ENCODE peak calls at places on chromosomes 11 and 22, in six cellular contexts. One of them, this sample, is unnamed.

GRCh38 chr11:35390737-35391682 is 28.3 kb downstream of the SLC1A2 start:
- DNase-seq in HCT116: no peak
- DNase-seq in GM23248: peak; percentile 89
- DNase-seq in MM.1S: no peak
- DNase-seq in SK-N-SH: no peak
- DNase-seq in PC-3: peak; percentile 92
- DNase-seq in this sample: peak; percentile 71

GRCh38 chr11:101508370-101508769 is 75.4 kb downstream of the TRPC6 start:
- DNase-seq in HCT116: no peak
- DNase-seq in MM.1S: no peak
- DNase-seq in SK-N-SH: no peak
- DNase-seq in PC-3: no peak
- DNase-seq in GM23248: no peak
- DNase-seq in this sample: no peak

GRCh38 chr11:86116996-86117705 is 48.3 kb upstream of the PICALM start:
- DNase-seq in MM.1S: no peak
- DNase-seq in SK-N-SH: no peak
- DNase-seq in HCT116: no peak
- DNase-seq in GM23248: peak; percentile 78
- DNase-seq in PC-3: peak; percentile 73
- DNase-seq in this sample: no peak

GRCh38 chr11:109586789-109587188 is 164.8 kb downstream of the C11orf87 start:
- DNase-seq in HCT116: no peak
- DNase-seq in SK-N-SH: no peak
- DNase-seq in PC-3: no peak
- DNase-seq in GM23248: no peak
- DNase-seq in MM.1S: no peak
- DNase-seq in this sample: no peak

GRCh38 chr22:49429066-49429465 is 398.6 kb downstream of the BRD1 start:
- DNase-seq in SK-N-SH: no peak
- DNase-seq in PC-3: no peak
- DNase-seq in MM.1S: no peak
- DNase-seq in HCT116: no peak
- DNase-seq in GM23248: no peak
- DNase-seq in this sample: no peak

GRCh38 chr22:17130199-17130598 is 9.0 kb upstream of the TMEM121B start:
- DNase-seq in HCT116: no peak
- DNase-seq in GM23248: peak; percentile 26
- DNase-seq in MM.1S: no peak
- DNase-seq in SK-N-SH: no peak
- DNase-seq in PC-3: no peak
- DNase-seq in this sample: no peak

GRCh38 chr22:46701262-46701661 is 36.8 kb downstream of the CERK start:
- DNase-seq in GM23248: no peak
- DNase-seq in PC-3: no peak
- DNase-seq in HCT116: no peak
- DNase-seq in SK-N-SH: peak; percentile 17
- DNase-seq in MM.1S: no peak
- DNase-seq in this sample: no peak

GRCh38 chr11:65862191-65862735 is 2.0 kb downstream of the MUS81 start:
- DNase-seq in PC-3: no peak
- DNase-seq in GM23248: no peak
- DNase-seq in MM.1S: no peak
- DNase-seq in SK-N-SH: no peak
- DNase-seq in HCT116: no peak
- DNase-seq in this sample: no peak

GRCh38 chr11:65444314-65445051 is 21.9 kb downstream of the NEAT1 start:
- DNase-seq in HCT116: no peak
- DNase-seq in GM23248: peak; percentile 50
- DNase-seq in SK-N-SH: no peak
- DNase-seq in PC-3: peak; percentile 3
- DNase-seq in MM.1S: no peak
- DNase-seq in this sample: peak; percentile 39

GRCh38 chr11:83063073-83063754 is 8.5 kb downstream of the RAB30 start:
- DNase-seq in SK-N-SH: no peak
- DNase-seq in PC-3: peak; percentile 36
- DNase-seq in MM.1S: peak; percentile 78
- DNase-seq in HCT116: no peak
- DNase-seq in GM23248: peak; percentile 68
- DNase-seq in this sample: peak; percentile 98

GRCh38 chr11:1223346-1224108 is 661 bp downstream of the MUC5B start:
- DNase-seq in GM23248: no peak
- DNase-seq in HCT116: no peak
- DNase-seq in MM.1S: no peak
- DNase-seq in SK-N-SH: peak; percentile 26
- DNase-seq in PC-3: peak; percentile 35
- DNase-seq in this sample: no peak

GRCh38 chr11:15918212-15918611 is 438.1 kb downstream of the SOX6 start:
- DNase-seq in GM23248: no peak
- DNase-seq in PC-3: no peak
- DNase-seq in HCT116: no peak
- DNase-seq in SK-N-SH: no peak
- DNase-seq in MM.1S: no peak
- DNase-seq in this sample: no peak

GRCh38 chr11:10303558-10304363 is 1.1 kb upstream of the ADM start:
- DNase-seq in PC-3: peak; percentile 67
- DNase-seq in HCT116: no peak
- DNase-seq in MM.1S: peak; percentile 59
- DNase-seq in GM23248: peak; percentile 85
- DNase-seq in SK-N-SH: peak; percentile 30
- DNase-seq in this sample: no peak

GRCh38 chr22:44242946-44243724 is 62.4 kb downstream of the PARVG start:
- DNase-seq in GM23248: no peak
- DNase-seq in PC-3: no peak
- DNase-seq in SK-N-SH: no peak
- DNase-seq in MM.1S: no peak
- DNase-seq in HCT116: no peak
- DNase-seq in this sample: no peak

GRCh38 chr22:26847046-26847445 is 189.7 kb downstream of the MIAT start:
- DNase-seq in GM23248: no peak
- DNase-seq in MM.1S: no peak
- DNase-seq in HCT116: no peak
- DNase-seq in SK-N-SH: no peak
- DNase-seq in PC-3: no peak
- DNase-seq in this sample: no peak

GRCh38 chr11:67280341-67280790 is 8.7 kb upstream of the ANKRD13D start:
- DNase-seq in PC-3: no peak
- DNase-seq in GM23248: no peak
- DNase-seq in MM.1S: no peak
- DNase-seq in SK-N-SH: no peak
- DNase-seq in HCT116: no peak
- DNase-seq in this sample: no peak

GRCh38 chr11:12506502-12506921 is 129.1 kb downstream of the PARVA start:
- DNase-seq in HCT116: no peak
- DNase-seq in GM23248: peak; percentile 73
- DNase-seq in MM.1S: no peak
- DNase-seq in SK-N-SH: peak; percentile 42
- DNase-seq in PC-3: no peak
- DNase-seq in this sample: no peak

GRCh38 chr11:72876147-72876546 is 61.9 kb downstream of the ATG16L2 start:
- DNase-seq in PC-3: no peak
- DNase-seq in HCT116: no peak
- DNase-seq in MM.1S: no peak
- DNase-seq in GM23248: no peak
- DNase-seq in SK-N-SH: no peak
- DNase-seq in this sample: no peak

GRCh38 chr11:109519253-109519652 is 97.3 kb downstream of the C11orf87 start:
- DNase-seq in HCT116: no peak
- DNase-seq in SK-N-SH: no peak
- DNase-seq in PC-3: no peak
- DNase-seq in GM23248: no peak
- DNase-seq in MM.1S: no peak
- DNase-seq in this sample: no peak

DNA sequence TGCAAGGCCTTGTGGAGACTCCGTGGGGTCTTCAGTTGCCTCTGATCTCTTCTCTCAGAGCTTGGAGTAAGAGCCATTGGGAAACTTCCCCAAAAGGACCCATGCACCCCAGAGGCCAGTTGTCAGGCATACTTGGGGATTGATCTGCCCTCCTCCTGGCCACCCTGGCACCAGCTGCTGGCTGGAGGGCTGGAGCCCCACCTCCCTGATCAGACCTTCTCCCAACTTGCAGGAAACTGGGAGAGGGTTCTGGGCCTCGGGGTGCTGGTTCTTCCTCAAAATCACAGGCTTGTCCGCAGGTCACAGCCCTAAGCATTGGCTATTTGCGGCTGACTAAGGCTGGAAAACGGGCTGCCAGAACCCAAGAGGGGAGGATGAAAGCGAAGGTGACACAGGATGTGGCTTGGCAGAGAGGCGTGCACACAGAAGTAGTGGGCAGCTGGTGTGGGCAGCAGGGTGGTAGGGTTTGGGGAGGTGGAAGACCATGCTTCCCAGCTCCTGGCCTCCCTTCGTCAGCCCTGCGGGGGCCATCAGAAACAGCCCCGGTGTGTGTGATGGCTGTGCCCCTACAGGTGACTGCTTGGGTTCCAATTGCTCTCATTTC is 1.3 kb upstream of the DGKZ start:
- DNase-seq in PC-3: no peak
- DNase-seq in HCT116: no peak
- DNase-seq in SK-N-SH: no peak
- DNase-seq in MM.1S: no peak
- DNase-seq in GM23248: no peak
- DNase-seq in this sample: no peak
- H3K9ac ChIP-seq in PC-3: no peak overlapping the region
- H3K9ac ChIP-seq in HCT116: no peak overlapping the region
- H3K9ac ChIP-seq in SK-N-SH: no peak overlapping the region
- H3K9ac ChIP-seq in MM.1S: no peak overlapping the region
- H3K9ac ChIP-seq in GM23248: no peak overlapping the region
- H3K9ac ChIP-seq in this sample: peak overlapping the region; percentile 64

GRCh38 chr11:69301491-69302401 is 7.8 kb downstream of the MYEOV start:
- DNase-seq in PC-3: peak; percentile 100
- DNase-seq in MM.1S: no peak
- DNase-seq in HCT116: peak; percentile 95
- DNase-seq in SK-N-SH: peak; percentile 63
- DNase-seq in GM23248: peak; percentile 95
- DNase-seq in this sample: peak; percentile 37
- H3K27ac ChIP-seq in PC-3: peak overlapping the region; percentile 98
- H3K27ac ChIP-seq in MM.1S: no peak overlapping the region
- H3K27ac ChIP-seq in HCT116: peak overlapping the region; percentile 99
- H3K27ac ChIP-seq in SK-N-SH: peak overlapping the region; percentile 56
- H3K27ac ChIP-seq in GM23248: peak overlapping the region; percentile 96
- H3K27ac ChIP-seq in this sample: no peak overlapping the region

DNA sequence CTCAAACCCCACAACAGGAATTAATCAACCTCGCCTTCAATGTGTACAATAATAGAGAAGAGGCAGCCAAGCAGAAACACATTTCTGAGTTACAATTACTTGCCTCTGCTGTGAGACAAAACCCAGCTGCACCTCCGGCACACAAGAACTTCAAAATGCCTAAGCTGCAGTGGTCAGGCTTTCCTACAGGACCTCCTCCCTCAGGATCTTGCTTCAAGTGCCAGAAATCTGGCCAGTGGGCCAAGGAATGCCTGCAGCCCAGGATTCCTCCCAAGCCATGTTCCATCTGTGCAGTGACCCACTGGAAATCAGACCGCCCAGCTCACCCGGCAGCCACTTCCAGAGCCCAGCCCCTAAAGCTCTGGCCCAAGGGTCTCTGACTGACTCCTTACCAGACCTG is 3.4 kb upstream of the NDUFC2 start:
- DNase-seq in HCT116: no peak
- DNase-seq in GM23248: no peak
- DNase-seq in SK-N-SH: no peak
- DNase-seq in PC-3: no peak
- DNase-seq in MM.1S: no peak
- DNase-seq in this sample: no peak
- H3K9me2 ChIP-seq in HCT116: no peaks in the 10 kb centered on the region
- H3K9me2 ChIP-seq in GM23248: no peaks in the 10 kb centered on the region
- H3K9me2 ChIP-seq in SK-N-SH: no peaks in the 10 kb centered on the region
- H3K9me2 ChIP-seq in PC-3: no peaks in the 10 kb centered on the region
- H3K9me2 ChIP-seq in MM.1S: no peaks in the 10 kb centered on the region
- H3K9me2 ChIP-seq in this sample: no peaks in the 10 kb centered on the region

DNA sequence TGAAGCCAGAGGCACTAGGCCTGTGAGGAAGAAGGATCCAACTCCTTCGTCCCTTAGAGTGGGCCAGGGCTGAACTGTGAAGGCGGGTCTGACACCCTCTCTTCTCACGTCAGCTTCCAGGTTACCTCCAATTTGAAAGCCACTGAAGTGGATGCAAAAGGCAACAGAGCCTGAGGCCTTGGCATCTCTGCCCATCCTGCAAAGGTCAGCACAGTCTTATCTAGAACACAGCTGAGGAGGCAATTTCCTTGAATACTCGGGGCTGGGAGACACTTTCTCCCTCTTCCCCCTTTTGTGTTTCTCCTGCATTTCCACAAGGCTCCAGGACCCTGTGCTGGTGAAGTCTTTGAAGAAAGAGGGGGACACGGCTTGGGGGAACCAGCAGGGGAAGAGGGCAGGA is 91.6 kb upstream of the PAX6 start:
- DNase-seq in MM.1S: no peak
- DNase-seq in HCT116: no peak
- DNase-seq in PC-3: no peak
- DNase-seq in SK-N-SH: no peak
- DNase-seq in GM23248: no peak
- DNase-seq in this sample: no peak
- H3K9ac ChIP-seq in MM.1S: no peak overlapping the region
- H3K9ac ChIP-seq in HCT116: no peak overlapping the region
- H3K9ac ChIP-seq in PC-3: no peak overlapping the region
- H3K9ac ChIP-seq in SK-N-SH: no peak overlapping the region
- H3K9ac ChIP-seq in GM23248: no peak overlapping the region
- H3K9ac ChIP-seq in this sample: no peak overlapping the region

GRCh38 chr11:3914807-3915206 is 59.3 kb downstream of the STIM1 start:
- DNase-seq in MM.1S: no peak
- DNase-seq in PC-3: peak; percentile 23
- DNase-seq in HCT116: no peak
- DNase-seq in SK-N-SH: no peak
- DNase-seq in GM23248: peak; percentile 31
- DNase-seq in this sample: no peak

GRCh38 chr11:3909901-3910300 is 54.4 kb downstream of the STIM1 start:
- DNase-seq in HCT116: no peak
- DNase-seq in MM.1S: no peak
- DNase-seq in GM23248: no peak
- DNase-seq in PC-3: no peak
- DNase-seq in SK-N-SH: no peak
- DNase-seq in this sample: no peak

GRCh38 chr11:3916962-3917361 is 61.5 kb downstream of the STIM1 start:
- DNase-seq in SK-N-SH: no peak
- DNase-seq in HCT116: no peak
- DNase-seq in PC-3: no peak
- DNase-seq in GM23248: no peak
- DNase-seq in MM.1S: no peak
- DNase-seq in this sample: no peak

GRCh38 chr11:3911908-3912505 is 56.5 kb downstream of the STIM1 start:
- DNase-seq in HCT116: no peak
- DNase-seq in GM23248: no peak
- DNase-seq in MM.1S: no peak
- DNase-seq in PC-3: no peak
- DNase-seq in SK-N-SH: no peak
- DNase-seq in this sample: no peak

DNA sequence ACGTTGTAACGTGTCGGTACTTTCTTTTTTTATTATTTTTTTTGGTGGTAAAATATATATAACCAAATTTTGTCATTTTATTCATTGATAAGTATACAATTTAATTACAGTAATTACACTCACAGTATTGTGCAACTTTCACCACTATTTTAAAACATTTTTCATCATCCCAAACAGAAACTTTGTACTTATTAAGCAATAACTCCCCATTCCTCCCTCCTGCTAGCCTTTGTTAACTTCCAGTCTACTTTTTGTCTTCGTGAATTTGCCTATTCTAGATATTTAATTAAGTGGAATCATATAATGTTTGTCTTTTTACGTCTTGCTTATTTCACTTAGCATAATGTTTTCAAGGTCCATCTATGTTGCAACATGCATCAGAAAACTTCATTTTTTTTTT is 58.5 kb downstream of the STIM1 start:
- DNase-seq in GM23248: no peak
- DNase-seq in MM.1S: no peak
- DNase-seq in PC-3: no peak
- DNase-seq in HCT116: no peak
- DNase-seq in SK-N-SH: no peak
- DNase-seq in this sample: no peak
- H3K27ac ChIP-seq in GM23248: no peak overlapping the region
- H3K27ac ChIP-seq in MM.1S: no peak overlapping the region
- H3K27ac ChIP-seq in PC-3: no peak overlapping the region
- H3K27ac ChIP-seq in HCT116: no peak overlapping the region
- H3K27ac ChIP-seq in SK-N-SH: no peak overlapping the region
- H3K27ac ChIP-seq in this sample: no peak overlapping the region